ENCODE peak calls at places on chromosomes 7 and 10, in five cellular contexts. One of them, this sample, is unnamed.

GRCh38 chr10:43140414-43140813 is 2.2 kb downstream of the CSGALNACT2 start:
- DNase-seq in suprapubic skin: no peak
- DNase-seq in ovary: no peak
- DNase-seq in heart left ventricle: no peak
- DNase-seq in right lobe of liver: no peak
- DNase-seq in this sample: no peak

GRCh38 chr7:106493041-106493731 is 167.8 kb downstream of the CCDC71L start:
- DNase-seq in ovary: no peak
- DNase-seq in suprapubic skin: no peak
- DNase-seq in right lobe of liver: peak
- DNase-seq in heart left ventricle: no peak
- DNase-seq in this sample: no peak

GRCh38 chr7:140646931-140647647 is 6.5 kb upstream of the DENND2A start:
- DNase-seq in ovary: peak
- DNase-seq in heart left ventricle: no peak
- DNase-seq in suprapubic skin: peak
- DNase-seq in right lobe of liver: no peak
- DNase-seq in this sample: peak

GRCh38 chr10:98374176-98374969 is 40.6 kb downstream of the PYROXD2 start:
- DNase-seq in heart left ventricle: no peak
- DNase-seq in suprapubic skin: no peak
- DNase-seq in right lobe of liver: no peak
- DNase-seq in ovary: no peak
- DNase-seq in this sample: no peak

GRCh38 chr7:131691454-131692130 is 135.2 kb upstream of the PODXL start:
- DNase-seq in heart left ventricle: no peak
- DNase-seq in right lobe of liver: no peak
- DNase-seq in suprapubic skin: no peak
- DNase-seq in ovary: no peak
- DNase-seq in this sample: no peak

GRCh38 chr10:54133201-54133600 is 667.8 kb downstream of the PCDH15 start:
- DNase-seq in ovary: no peak
- DNase-seq in right lobe of liver: no peak
- DNase-seq in heart left ventricle: no peak
- DNase-seq in suprapubic skin: no peak
- DNase-seq in this sample: no peak

GRCh38 chr7:81385370-81385769 is 384.5 kb downstream of the HGF start:
- DNase-seq in suprapubic skin: no peak
- DNase-seq in ovary: no peak
- DNase-seq in right lobe of liver: no peak
- DNase-seq in heart left ventricle: no peak
- DNase-seq in this sample: no peak

GRCh38 chr10:103553743-103554487 is 60.4 kb downstream of the NEURL1 start:
- DNase-seq in ovary: no peak
- DNase-seq in heart left ventricle: no peak
- DNase-seq in right lobe of liver: no peak
- DNase-seq in suprapubic skin: no peak
- DNase-seq in this sample: peak

GRCh38 chr7:79420464-79420863 is 33.0 kb downstream of the MAGI2 start:
- DNase-seq in ovary: no peak
- DNase-seq in heart left ventricle: no peak
- DNase-seq in suprapubic skin: no peak
- DNase-seq in right lobe of liver: no peak
- DNase-seq in this sample: no peak

GRCh38 chr7:149199234-149199990 is 4.1 kb downstream of the ZNF282 start:
- DNase-seq in ovary: no peak
- DNase-seq in suprapubic skin: no peak
- DNase-seq in right lobe of liver: no peak
- DNase-seq in heart left ventricle: no peak
- DNase-seq in this sample: no peak

GRCh38 chr7:118312966-118313365 is 88.5 kb downstream of the ANKRD7 start:
- DNase-seq in ovary: no peak
- DNase-seq in right lobe of liver: no peak
- DNase-seq in heart left ventricle: no peak
- DNase-seq in suprapubic skin: no peak
- DNase-seq in this sample: no peak

GRCh38 chr7:128889121-128889520 is 21.4 kb downstream of the KCP start:
- DNase-seq in right lobe of liver: peak
- DNase-seq in suprapubic skin: no peak
- DNase-seq in heart left ventricle: no peak
- DNase-seq in ovary: no peak
- DNase-seq in this sample: no peak

GRCh38 chr10:113268186-113268585 is 284.7 kb upstream of the HABP2 start:
- DNase-seq in heart left ventricle: no peak
- DNase-seq in right lobe of liver: no peak
- DNase-seq in ovary: no peak
- DNase-seq in suprapubic skin: no peak
- DNase-seq in this sample: no peak

GRCh38 chr7:27579565-27579964 is 83.1 kb downstream of the HIBADH start:
- DNase-seq in right lobe of liver: no peak
- DNase-seq in suprapubic skin: no peak
- DNase-seq in ovary: no peak
- DNase-seq in heart left ventricle: no peak
- DNase-seq in this sample: no peak
- TF ChIP-seq POLR2A in right lobe of liver: no peak
- TF ChIP-seq POLR2A in suprapubic skin: no peak
- TF ChIP-seq POLR2A in ovary: no peak
- TF ChIP-seq POLR2A in heart left ventricle: no peak
- TF ChIP-seq POLR2A in this sample: no peak

GRCh38 chr10:74434577-74434976 is 283.6 kb downstream of the ADK start:
- DNase-seq in heart left ventricle: no peak
- DNase-seq in suprapubic skin: no peak
- DNase-seq in right lobe of liver: no peak
- DNase-seq in ovary: no peak
- DNase-seq in this sample: no peak

GRCh38 chr10:74439213-74439612 is 288.2 kb downstream of the ADK start:
- DNase-seq in heart left ventricle: no peak
- DNase-seq in suprapubic skin: no peak
- DNase-seq in right lobe of liver: no peak
- DNase-seq in ovary: no peak
- DNase-seq in this sample: no peak

GRCh38 chr10:74437822-74438221 is 286.8 kb downstream of the ADK start:
- DNase-seq in ovary: no peak
- DNase-seq in right lobe of liver: no peak
- DNase-seq in heart left ventricle: no peak
- DNase-seq in suprapubic skin: no peak
- DNase-seq in this sample: no peak

GRCh38 chr10:74433993-74434392 is 283.0 kb downstream of the ADK start:
- DNase-seq in right lobe of liver: no peak
- DNase-seq in heart left ventricle: no peak
- DNase-seq in suprapubic skin: no peak
- DNase-seq in ovary: no peak
- DNase-seq in this sample: no peak

DNA sequence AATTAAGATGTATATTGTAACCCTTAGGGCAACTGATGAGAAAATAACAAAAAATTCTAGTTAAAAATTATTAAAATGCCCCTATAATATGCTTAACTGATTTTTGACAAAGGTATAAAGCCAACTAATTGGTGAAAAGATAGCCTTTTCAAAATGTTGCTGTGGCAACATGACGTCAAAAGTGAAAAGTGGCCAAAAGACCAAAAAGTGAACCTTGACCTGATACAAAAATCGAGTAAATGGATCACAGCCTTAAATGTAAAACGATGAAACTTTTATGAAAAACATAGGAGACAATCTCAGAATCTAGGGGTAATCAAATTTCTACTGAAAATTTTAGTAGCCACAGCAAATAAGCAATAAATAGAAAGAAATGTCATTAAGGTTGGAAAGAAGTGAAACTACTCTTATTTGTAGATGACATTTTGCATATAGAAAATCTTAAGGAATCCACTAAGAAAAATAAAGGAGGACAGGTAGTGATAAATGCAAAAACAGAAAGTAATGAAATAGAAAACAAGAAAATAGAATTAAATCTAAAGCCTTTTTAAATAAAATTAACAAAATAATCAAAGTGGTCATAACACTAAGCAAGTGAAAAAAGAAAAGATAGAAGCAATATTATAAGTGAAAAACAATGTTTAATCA is 285.6 kb downstream of the ADK start:
- DNase-seq in ovary: no peak
- DNase-seq in right lobe of liver: no peak
- DNase-seq in suprapubic skin: no peak
- DNase-seq in heart left ventricle: no peak
- DNase-seq in this sample: no peak
- TF ChIP-seq CTCF in ovary: no peak
- TF ChIP-seq CTCF in right lobe of liver: no peak
- TF ChIP-seq CTCF in suprapubic skin: no peak
- TF ChIP-seq CTCF in heart left ventricle: no peak
- TF ChIP-seq CTCF in this sample: no peak

DNA sequence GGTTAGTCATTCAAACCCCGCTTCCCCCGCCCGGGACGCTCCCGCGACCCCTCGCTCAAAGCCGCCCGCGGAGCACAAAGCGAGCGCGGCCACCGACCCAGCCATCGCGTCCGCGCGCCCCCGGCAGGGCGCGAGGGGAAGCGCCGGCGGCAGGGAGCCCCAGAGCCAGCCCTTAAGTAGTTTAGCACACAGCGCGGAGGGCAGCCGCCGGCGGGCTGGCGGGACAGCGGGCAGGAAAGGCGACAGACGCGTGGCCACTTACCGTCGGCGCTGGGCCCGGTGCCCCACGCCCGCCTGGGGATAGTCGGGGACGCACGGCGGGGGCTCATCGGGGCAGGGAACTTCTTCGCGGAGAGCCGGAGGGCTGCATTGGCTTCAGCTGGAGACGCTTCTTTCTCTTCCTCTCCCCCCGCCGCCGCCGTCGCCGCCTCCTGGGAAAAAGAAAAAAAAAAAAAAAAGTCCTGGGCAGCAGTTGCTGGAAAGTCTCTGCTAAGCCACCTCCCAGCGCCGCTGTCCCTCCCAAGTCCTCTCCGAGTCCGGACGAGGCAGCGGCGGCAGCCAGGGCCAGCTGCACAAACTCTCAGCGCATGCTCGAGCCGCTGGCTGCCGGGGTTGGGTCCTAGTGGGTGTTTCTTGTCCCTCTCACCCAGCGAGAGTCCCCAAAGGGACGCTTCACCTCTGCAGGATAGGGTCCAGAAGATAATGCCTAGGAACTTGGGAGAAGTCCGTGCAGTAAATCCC is at the start of gene TSPAN12:
- DNase-seq in heart left ventricle: peak
- DNase-seq in right lobe of liver: peak
- DNase-seq in suprapubic skin: peak
- DNase-seq in ovary: peak
- DNase-seq in this sample: peak
- TF ChIP-seq POLR2A in heart left ventricle: no peak
- TF ChIP-seq POLR2A in right lobe of liver: peak
- TF ChIP-seq POLR2A in suprapubic skin: no peak
- TF ChIP-seq POLR2A in ovary: no peak
- TF ChIP-seq POLR2A in this sample: peak

GRCh38 chr10:57333880-57334279 is 933.8 kb downstream of the IPMK start:
- DNase-seq in heart left ventricle: no peak
- DNase-seq in right lobe of liver: no peak
- DNase-seq in suprapubic skin: no peak
- DNase-seq in ovary: no peak
- DNase-seq in this sample: no peak
- TF ChIP-seq CTCF in heart left ventricle: no peak
- TF ChIP-seq CTCF in right lobe of liver: no peak
- TF ChIP-seq CTCF in suprapubic skin: no peak
- TF ChIP-seq CTCF in ovary: no peak
- TF ChIP-seq CTCF in this sample: no peak

This sample was measured in Peyer's patch.